ENCODE peak calls at places on chromosomes 5 and 9, in four cellular contexts. N, V, X and I are unnamed samples.

GRCh38 chr9:136974834-136975535 is 2.3 kb upstream of the PTGDS start:
- DNase-seq in N (peak; percentile 5), V (no peak), X (no peak), I (no peak)

GRCh38 chr9:110919609-110920008 is 118.7 kb downstream of the LPAR1 start:
- DNase-seq in X (no peak), N (peak; percentile 87), V (peak; percentile 85), I (peak; percentile 77)

GRCh38 chr5:10756539-10756938 is 4.5 kb downstream of the DAP start:
- DNase-seq in N (peak; percentile 34), X (no peak), V (peak; percentile 38), I (peak; percentile 73)

GRCh38 chr9:105216440-105217178 is 27.8 kb upstream of the SLC44A1 start:
- DNase-seq in N (no peak), X (no peak), V (no peak), I (no peak)

GRCh38 chr9:129174102-129174723 is 3.8 kb downstream of the IER5L start:
- DNase-seq in X (peak; percentile 84), N (peak; percentile 86), V (peak; percentile 97), I (peak; percentile 93)

GRCh38 chr5:142697846-142698245 is 12.0 kb upstream of the FGF1 start:
- DNase-seq in V (peak; percentile 59), X (no peak), N (peak; percentile 49), I (peak; percentile 51)

GRCh38 chr5:57495688-57496087 is 13.1 kb upstream of the ACTBL2 start:
- DNase-seq in V (no peak), N (no peak), X (no peak), I (no peak)

GRCh38 chr5:33470544-33470943 is 29.8 kb downstream of the TARS1 start:
- DNase-seq in V (peak; percentile 81), X (peak; percentile 13), N (peak; percentile 75), I (peak; percentile 72)

GRCh38 chr9:68844623-68845612 is 139.9 kb downstream of the PIP5K1B start:
- DNase-seq in V (peak; percentile 33), X (peak; percentile 67), N (peak; percentile 24), I (peak; percentile 2)

GRCh38 chr5:112738180-112738560 is 485 bp downstream of the APC start:
- DNase-seq in V (no peak), X (peak; percentile 42), N (no peak), I (peak; percentile 17)

GRCh38 chr5:28710360-28710759 is 1672.0 kb upstream of the CDH9 start:
- DNase-seq in X (no peak), N (peak; percentile 22), V (no peak), I (no peak)

GRCh38 chr9:88196456-88196855 is 58.2 kb upstream of the SPATA31C2 start:
- DNase-seq in X (no peak), V (no peak), N (peak; percentile 62), I (no peak)

GRCh38 chr9:31519011-31519410 is 865.4 kb upstream of the ACO1 start:
- DNase-seq in V (no peak), N (no peak), X (no peak), I (no peak)

GRCh38 chr9:91422832-91423711 is 560 bp downstream of the NFIL3 start:
- DNase-seq in X (peak; percentile 76), V (peak; percentile 93), N (peak; percentile 47), I (peak; percentile 77)

GRCh38 chr5:132431682-132432081 is 58.9 kb downstream of the IRF1 start:
- DNase-seq in V (no peak), X (no peak), N (no peak), I (no peak)

GRCh38 chr5:55234171-55234700 is 828 bp upstream of the CCNO start:
- DNase-seq in N (peak; percentile 48), V (no peak), X (no peak), I (peak; percentile 38)

DNA sequence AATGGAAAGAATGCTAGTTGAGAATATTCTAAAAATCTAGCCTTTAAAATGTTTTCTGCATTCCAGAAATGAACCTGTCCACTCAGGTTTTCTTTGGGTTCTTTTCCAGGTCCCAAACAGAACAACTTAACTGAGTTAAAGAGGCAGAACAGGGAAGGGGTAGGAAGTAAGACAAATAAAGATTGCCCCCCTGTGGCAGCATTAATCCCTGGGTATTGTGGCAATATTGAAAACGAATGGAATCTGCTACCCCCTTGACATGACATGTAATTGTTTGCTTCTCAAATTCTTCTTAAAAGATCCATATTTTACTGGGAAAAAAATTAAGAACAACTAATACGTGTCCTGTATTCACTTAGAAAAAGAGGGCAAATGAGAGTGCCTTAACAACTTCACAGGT is 9.3 kb upstream of the RBM22 start:
- DNase-seq in X (peak; percentile 28), V (peak; percentile 39), N (peak; percentile 21), I (no peak)
- TF ChIP-seq CTCF in X (peak; percentile 77), V (peak; percentile 39), N (peak; percentile 59), I (peak; percentile 38)

DNA sequence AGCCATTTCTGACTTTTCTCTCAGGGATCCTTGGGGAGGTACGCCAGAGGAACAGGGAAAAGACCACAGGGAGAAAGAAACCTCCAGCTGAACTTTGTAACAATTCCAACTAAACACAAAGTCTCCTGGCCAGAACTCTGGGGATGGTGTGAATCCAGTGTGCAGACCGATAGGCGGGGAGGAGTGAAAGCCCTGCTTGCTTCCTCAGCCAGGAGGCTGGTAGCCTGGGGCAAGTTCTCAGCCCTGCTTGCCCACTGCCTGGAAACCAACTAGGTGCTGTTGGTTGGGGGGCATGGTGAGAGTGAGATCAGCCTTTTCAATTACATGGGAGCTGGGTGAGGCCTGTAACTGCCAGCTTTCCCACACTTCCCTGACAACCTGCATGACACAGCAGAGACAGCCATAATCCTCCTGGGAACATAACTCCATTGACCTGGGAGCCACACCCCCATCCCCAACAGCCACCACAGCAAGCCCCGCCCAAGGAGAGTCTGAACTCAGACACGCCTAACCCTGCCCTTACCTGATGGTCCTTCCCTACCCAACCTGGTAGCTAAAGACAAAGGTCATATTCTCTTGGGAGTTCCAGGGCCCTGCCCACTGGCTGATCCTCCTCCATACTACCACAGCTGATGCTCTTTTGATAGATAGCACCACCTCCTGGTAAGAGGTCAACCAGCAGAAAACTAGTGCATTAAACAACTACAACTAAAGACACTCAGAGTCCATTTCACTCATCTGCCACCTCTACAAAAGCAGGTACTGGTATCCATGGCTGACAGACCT is 100.1 kb upstream of the TNFAIP8 start:
- DNase-seq in V (peak; percentile 17), N (peak; percentile 58), X (peak; percentile 54), I (no peak)
- TF ChIP-seq CTCF in V (peak; percentile 20), N (peak; percentile 57), X (peak; percentile 74), I (peak; percentile 12)

DNA sequence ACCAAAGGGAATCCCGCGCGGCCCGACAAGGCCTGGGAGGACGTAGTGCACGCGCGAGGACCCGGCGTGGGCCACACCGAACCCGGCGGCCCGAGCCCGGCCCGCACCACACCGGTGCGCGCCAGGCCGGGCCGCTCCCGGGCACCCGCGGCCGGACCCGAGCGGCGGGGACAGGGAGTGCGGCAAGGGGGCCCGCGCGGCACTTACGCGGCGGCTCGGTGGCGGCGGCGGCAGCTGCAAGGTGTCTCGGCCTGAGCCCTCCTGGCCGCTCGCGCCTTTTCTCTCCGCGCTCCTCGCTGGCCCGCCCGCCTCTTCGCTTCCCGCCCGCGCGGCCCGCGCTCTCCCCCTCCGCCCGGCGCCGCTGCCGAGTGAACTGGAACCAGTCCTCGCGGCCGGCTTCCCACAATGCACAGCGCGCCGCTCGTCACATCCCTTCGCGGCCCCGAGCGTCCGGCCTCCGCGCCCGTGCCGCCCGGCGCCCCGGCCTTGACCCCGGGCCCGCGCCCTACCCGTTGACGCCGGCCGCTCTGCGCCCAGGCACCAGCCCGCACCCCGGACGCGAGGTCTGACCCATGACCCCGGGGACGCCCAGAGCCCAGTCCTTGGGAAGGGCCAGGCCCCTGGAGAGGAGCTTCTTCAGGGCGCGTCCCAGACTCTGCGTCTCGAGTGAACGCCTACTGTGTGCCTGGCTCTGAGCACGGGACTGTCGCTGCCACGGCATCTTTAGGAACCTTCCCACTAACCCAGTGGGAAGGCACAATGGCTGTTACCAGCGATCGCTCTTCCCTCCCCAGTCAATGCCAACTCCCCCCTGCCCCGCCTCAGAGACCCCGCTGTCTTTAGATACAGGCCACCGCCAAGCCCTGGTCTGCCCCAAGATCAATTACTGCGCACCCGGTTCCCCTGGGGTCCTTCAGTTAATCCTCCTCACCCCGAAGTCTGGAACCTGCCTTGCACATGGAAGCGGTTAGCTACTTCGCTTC is at the start of gene MACROH2A1:
- DNase-seq in X (peak; percentile 93), V (peak; percentile 85), N (peak; percentile 69), I (peak; percentile 80)
- TF ChIP-seq CTCF in X (no peak), V (no peak), N (no peak), I (no peak)

GRCh38 chr5:150175536-150175935 is 9.0 kb downstream of the CDX1 start:
- DNase-seq in V (peak; percentile 62), N (peak; percentile 50), X (peak; percentile 24), I (no peak)
- TF ChIP-seq CTCF in V (peak; percentile 71), N (peak; percentile 76), X (peak; percentile 69), I (peak; percentile 70)

GRCh38 chr5:176596069-176596656 is 13.8 kb downstream of the GPRIN1 start:
- DNase-seq in X (no peak), V (no peak), N (no peak), I (no peak)
- TF ChIP-seq CTCF in X (no peak), V (no peak), N (no peak), I (no peak)

DNA sequence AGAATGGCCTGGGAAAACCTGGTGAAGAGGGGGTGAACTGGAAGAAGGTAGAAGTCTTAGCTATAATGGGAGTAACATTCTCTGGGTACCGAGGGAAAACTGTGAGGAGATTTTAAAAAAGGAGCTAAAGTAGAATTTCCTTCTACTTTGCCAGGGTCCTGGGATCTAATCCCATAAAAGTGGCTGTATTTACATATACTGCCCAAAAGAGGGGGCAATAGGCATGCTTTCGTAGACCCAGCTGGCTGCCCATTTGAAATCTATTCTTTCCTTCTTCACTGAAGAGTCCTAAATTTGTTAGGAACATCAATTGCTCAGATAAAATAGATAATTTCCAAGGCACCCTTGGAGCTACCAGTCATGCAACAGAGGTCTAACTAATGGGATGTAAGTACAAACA is 159.2 kb downstream of the CDC42SE2 start:
- DNase-seq in X (peak; percentile 17), N (peak; percentile 31), V (peak; percentile 66), I (peak; percentile 50)
- TF ChIP-seq CTCF in X (peak; percentile 72), N (peak; percentile 60), V (peak; percentile 71), I (peak; percentile 63)

DNA sequence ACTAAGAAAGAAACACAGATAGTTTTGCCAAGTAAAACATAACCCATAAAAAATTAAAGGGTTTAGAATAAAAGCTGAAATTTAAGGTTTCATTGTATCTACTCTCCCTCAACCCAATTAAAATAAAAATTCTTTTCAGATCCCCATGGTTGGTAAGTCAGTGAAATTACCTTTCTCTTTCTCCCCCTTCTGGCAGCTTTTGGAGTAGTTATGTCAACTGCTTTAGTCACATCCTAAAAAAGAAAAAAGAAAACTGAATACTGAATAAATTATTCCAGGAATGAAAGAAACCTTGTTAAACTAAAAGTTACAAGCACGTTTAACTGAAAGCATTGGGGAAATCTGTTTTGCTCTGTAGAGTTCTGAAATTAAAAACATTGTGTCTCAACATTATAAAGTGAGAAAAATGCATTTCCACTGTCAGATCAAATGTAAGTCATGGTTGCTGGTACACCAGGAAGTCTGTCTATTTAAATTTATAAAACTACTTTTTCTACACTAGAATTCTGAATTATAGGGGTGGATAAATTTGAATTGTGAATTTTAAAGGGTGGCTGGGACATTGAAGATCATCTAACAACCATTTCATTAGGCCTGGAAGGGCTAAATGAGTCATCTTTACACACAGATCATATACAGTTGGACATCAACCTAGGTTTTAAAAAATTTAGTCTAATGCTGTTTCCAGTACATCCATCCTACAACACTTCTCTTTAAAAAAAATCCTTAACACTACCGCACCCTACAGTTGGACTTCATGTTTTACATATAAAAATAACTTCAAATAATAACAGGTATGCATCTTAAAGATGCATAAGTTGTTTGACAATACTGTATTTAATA is 24.7 kb downstream of the PSIP1 start:
- DNase-seq in N (peak; percentile 51), V (peak; percentile 46), X (peak; percentile 24), I (peak; percentile 36)
- TF ChIP-seq CTCF in N (peak; percentile 57), V (peak; percentile 56), X (peak; percentile 78), I (peak; percentile 60)

GRCh38 chr9:16290169-16290568 is 580.3 kb downstream of the BNC2 start:
- DNase-seq in X (no peak), N (no peak), V (no peak), I (no peak)
- TF ChIP-seq CTCF in X (no peak), N (no peak), V (no peak), I (no peak)

GRCh38 chr9:89808076-89808701 is 203.4 kb downstream of the GADD45G start:
- DNase-seq in X (no peak), V (peak; percentile 23), N (no peak), I (peak; percentile 51)
- TF ChIP-seq CTCF in X (peak; percentile 49), V (peak; percentile 31), N (no peak), I (peak; percentile 23)

GRCh38 chr5:98898743-98899142 is 30.1 kb downstream of the CHD1 start:
- DNase-seq in N (no peak), V (no peak), X (no peak), I (no peak)
- TF ChIP-seq CTCF in N (no peak), V (no peak), X (no peak), I (no peak)